ENCODE peak calls at places on chromosomes 5 and 9, in seven cellular contexts. One of them, this sample, is unnamed.

GRCh38 chr9:83932001-83932400 is 10.8 kb upstream of the KIF27 start:
- DNase-seq in endodermal cell: no peak
- DNase-seq in sigmoid colon: no peak
- DNase-seq in heart left ventricle: no peak
- DNase-seq in brain microvascular endothelial cell: no peak
- DNase-seq in tibial nerve: no peak
- DNase-seq in right atrium auricular region: no peak
- DNase-seq in this sample: no peak

GRCh38 chr9:75788006-75788634 is 102.4 kb upstream of the PCSK5 start:
- DNase-seq in heart left ventricle: no peak
- DNase-seq in endodermal cell: no peak
- DNase-seq in tibial nerve: no peak
- DNase-seq in sigmoid colon: no peak
- DNase-seq in right atrium auricular region: no peak
- DNase-seq in brain microvascular endothelial cell: peak
- DNase-seq in this sample: no peak

GRCh38 chr5:103918668-103919367 is 356.2 kb upstream of the NUDT12 start:
- DNase-seq in sigmoid colon: no peak
- DNase-seq in brain microvascular endothelial cell: peak
- DNase-seq in endodermal cell: peak
- DNase-seq in heart left ventricle: no peak
- DNase-seq in right atrium auricular region: no peak
- DNase-seq in tibial nerve: no peak
- DNase-seq in this sample: no peak

GRCh38 chr5:93246093-93246855 is 334.7 kb downstream of the NR2F1-AS1 start:
- DNase-seq in sigmoid colon: peak
- DNase-seq in right atrium auricular region: no peak
- DNase-seq in tibial nerve: no peak
- DNase-seq in endodermal cell: peak
- DNase-seq in heart left ventricle: no peak
- DNase-seq in brain microvascular endothelial cell: no peak
- DNase-seq in this sample: no peak

GRCh38 chr5:33631786-33632185 is 191.0 kb downstream of the TARS1 start:
- DNase-seq in endodermal cell: no peak
- DNase-seq in right atrium auricular region: no peak
- DNase-seq in heart left ventricle: no peak
- DNase-seq in tibial nerve: no peak
- DNase-seq in brain microvascular endothelial cell: peak
- DNase-seq in sigmoid colon: no peak
- DNase-seq in this sample: peak

GRCh38 chr5:52139888-52140580 is 647.7 kb upstream of the ITGA1 start:
- DNase-seq in sigmoid colon: no peak
- DNase-seq in endodermal cell: no peak
- DNase-seq in right atrium auricular region: no peak
- DNase-seq in heart left ventricle: no peak
- DNase-seq in brain microvascular endothelial cell: no peak
- DNase-seq in tibial nerve: no peak
- DNase-seq in this sample: no peak

GRCh38 chr9:136488247-136489214 is 5.7 kb upstream of the SEC16A start:
- DNase-seq in right atrium auricular region: peak
- DNase-seq in endodermal cell: peak
- DNase-seq in tibial nerve: no peak
- DNase-seq in sigmoid colon: peak
- DNase-seq in brain microvascular endothelial cell: peak
- DNase-seq in heart left ventricle: peak
- DNase-seq in this sample: no peak

GRCh38 chr5:158354958-158355357 is 496.0 kb upstream of the CLINT1 start:
- DNase-seq in tibial nerve: no peak
- DNase-seq in heart left ventricle: no peak
- DNase-seq in right atrium auricular region: no peak
- DNase-seq in endodermal cell: no peak
- DNase-seq in sigmoid colon: no peak
- DNase-seq in brain microvascular endothelial cell: no peak
- DNase-seq in this sample: no peak

GRCh38 chr5:153623906-153624765 is 133.7 kb downstream of the GRIA1 start:
- DNase-seq in heart left ventricle: no peak
- DNase-seq in tibial nerve: no peak
- DNase-seq in brain microvascular endothelial cell: peak
- DNase-seq in sigmoid colon: no peak
- DNase-seq in right atrium auricular region: no peak
- DNase-seq in endodermal cell: no peak
- DNase-seq in this sample: peak

GRCh38 chr5:1815881-1816292 is 14.7 kb downstream of the NDUFS6 start:
- DNase-seq in heart left ventricle: no peak
- DNase-seq in brain microvascular endothelial cell: no peak
- DNase-seq in tibial nerve: no peak
- DNase-seq in right atrium auricular region: no peak
- DNase-seq in endodermal cell: no peak
- DNase-seq in sigmoid colon: no peak
- DNase-seq in this sample: no peak

GRCh38 chr5:174305241-174305681 is 259.8 kb downstream of the NSG2 start:
- DNase-seq in right atrium auricular region: peak
- DNase-seq in tibial nerve: no peak
- DNase-seq in brain microvascular endothelial cell: no peak
- DNase-seq in endodermal cell: no peak
- DNase-seq in sigmoid colon: no peak
- DNase-seq in heart left ventricle: no peak
- DNase-seq in this sample: no peak

GRCh38 chr9:16321461-16322119 is 548.9 kb downstream of the BNC2 start:
- DNase-seq in sigmoid colon: peak
- DNase-seq in heart left ventricle: no peak
- DNase-seq in endodermal cell: no peak
- DNase-seq in tibial nerve: no peak
- DNase-seq in brain microvascular endothelial cell: no peak
- DNase-seq in right atrium auricular region: no peak
- DNase-seq in this sample: peak

GRCh38 chr5:158676642-158677489 is 422.9 kb downstream of the EBF1 start:
- DNase-seq in brain microvascular endothelial cell: no peak
- DNase-seq in sigmoid colon: no peak
- DNase-seq in tibial nerve: no peak
- DNase-seq in heart left ventricle: no peak
- DNase-seq in right atrium auricular region: no peak
- DNase-seq in endodermal cell: peak
- DNase-seq in this sample: no peak

GRCh38 chr5:98755406-98755805 is 18.1 kb upstream of the RGMB start:
- DNase-seq in tibial nerve: no peak
- DNase-seq in right atrium auricular region: no peak
- DNase-seq in brain microvascular endothelial cell: peak
- DNase-seq in sigmoid colon: no peak
- DNase-seq in endodermal cell: no peak
- DNase-seq in heart left ventricle: no peak
- DNase-seq in this sample: no peak

GRCh38 chr5:16889203-16889971 is 46.7 kb downstream of the MYO10 start:
- DNase-seq in endodermal cell: no peak
- DNase-seq in heart left ventricle: no peak
- DNase-seq in tibial nerve: no peak
- DNase-seq in brain microvascular endothelial cell: peak
- DNase-seq in right atrium auricular region: no peak
- DNase-seq in sigmoid colon: no peak
- DNase-seq in this sample: no peak

GRCh38 chr5:52987711-52988329 is 1.3 kb upstream of the ITGA2 start:
- DNase-seq in right atrium auricular region: no peak
- DNase-seq in endodermal cell: no peak
- DNase-seq in tibial nerve: no peak
- DNase-seq in heart left ventricle: no peak
- DNase-seq in sigmoid colon: no peak
- DNase-seq in brain microvascular endothelial cell: peak
- DNase-seq in this sample: peak

GRCh38 chr5:148820778-148821395 is 5.5 kb upstream of the ADRB2 start:
- DNase-seq in endodermal cell: peak
- DNase-seq in tibial nerve: no peak
- DNase-seq in right atrium auricular region: no peak
- DNase-seq in brain microvascular endothelial cell: no peak
- DNase-seq in sigmoid colon: no peak
- DNase-seq in heart left ventricle: no peak
- DNase-seq in this sample: no peak

GRCh38 chr5:43275391-43275790 is 37.8 kb downstream of the HMGCS1 start:
- DNase-seq in sigmoid colon: no peak
- DNase-seq in right atrium auricular region: no peak
- DNase-seq in brain microvascular endothelial cell: no peak
- DNase-seq in tibial nerve: no peak
- DNase-seq in endodermal cell: no peak
- DNase-seq in heart left ventricle: peak
- DNase-seq in this sample: no peak

GRCh38 chr9:98974994-98975712 is 31.4 kb downstream of the COL15A1 start:
- DNase-seq in heart left ventricle: peak
- DNase-seq in tibial nerve: peak
- DNase-seq in endodermal cell: peak
- DNase-seq in sigmoid colon: peak
- DNase-seq in right atrium auricular region: peak
- DNase-seq in brain microvascular endothelial cell: peak
- DNase-seq in this sample: no peak

GRCh38 chr9:71604197-71605063 is 163.9 kb downstream of the CEMIP2 start:
- DNase-seq in tibial nerve: peak
- DNase-seq in brain microvascular endothelial cell: peak
- DNase-seq in sigmoid colon: peak
- DNase-seq in endodermal cell: peak
- DNase-seq in right atrium auricular region: peak
- DNase-seq in heart left ventricle: peak
- DNase-seq in this sample: no peak

GRCh38 chr9:33210006-33210715 is 29.8 kb upstream of the SPINK4 start:
- DNase-seq in tibial nerve: no peak
- DNase-seq in right atrium auricular region: no peak
- DNase-seq in sigmoid colon: peak
- DNase-seq in endodermal cell: no peak
- DNase-seq in brain microvascular endothelial cell: no peak
- DNase-seq in heart left ventricle: no peak
- DNase-seq in this sample: no peak

GRCh38 chr5:148342371-148343048 is 7.2 kb downstream of the SPINK9 start:
- DNase-seq in right atrium auricular region: no peak
- DNase-seq in brain microvascular endothelial cell: no peak
- DNase-seq in heart left ventricle: no peak
- DNase-seq in tibial nerve: no peak
- DNase-seq in endodermal cell: no peak
- DNase-seq in sigmoid colon: no peak
- DNase-seq in this sample: no peak

GRCh38 chr9:1996156-1996555 is 19.0 kb upstream of the SMARCA2 start:
- DNase-seq in heart left ventricle: no peak
- DNase-seq in sigmoid colon: no peak
- DNase-seq in brain microvascular endothelial cell: no peak
- DNase-seq in tibial nerve: no peak
- DNase-seq in right atrium auricular region: no peak
- DNase-seq in endodermal cell: no peak
- DNase-seq in this sample: no peak

GRCh38 chr5:88683506-88684135 is 199.4 kb downstream of the MEF2C start:
- DNase-seq in brain microvascular endothelial cell: no peak
- DNase-seq in sigmoid colon: no peak
- DNase-seq in tibial nerve: no peak
- DNase-seq in right atrium auricular region: no peak
- DNase-seq in heart left ventricle: no peak
- DNase-seq in endodermal cell: peak
- DNase-seq in this sample: no peak

GRCh38 chr5:16690243-16690839 is 73.5 kb upstream of the RETREG1 start:
- DNase-seq in endodermal cell: peak
- DNase-seq in tibial nerve: no peak
- DNase-seq in sigmoid colon: no peak
- DNase-seq in brain microvascular endothelial cell: peak
- DNase-seq in heart left ventricle: no peak
- DNase-seq in right atrium auricular region: no peak
- DNase-seq in this sample: no peak

GRCh38 chr5:143557061-143557818 is 153.8 kb upstream of the NR3C1 start:
- DNase-seq in heart left ventricle: no peak
- DNase-seq in sigmoid colon: no peak
- DNase-seq in tibial nerve: no peak
- DNase-seq in brain microvascular endothelial cell: peak
- DNase-seq in right atrium auricular region: no peak
- DNase-seq in endodermal cell: no peak
- DNase-seq in this sample: no peak

GRCh38 chr9:137774775-137775386 is 102.7 kb upstream of the CACNA1B start:
- DNase-seq in endodermal cell: no peak
- DNase-seq in heart left ventricle: no peak
- DNase-seq in sigmoid colon: peak
- DNase-seq in right atrium auricular region: no peak
- DNase-seq in brain microvascular endothelial cell: no peak
- DNase-seq in tibial nerve: no peak
- DNase-seq in this sample: no peak

GRCh38 chr9:4620046-4620765 is 41.9 kb upstream of the PLPP6 start:
- DNase-seq in right atrium auricular region: no peak
- DNase-seq in endodermal cell: peak
- DNase-seq in sigmoid colon: no peak
- DNase-seq in tibial nerve: no peak
- DNase-seq in brain microvascular endothelial cell: no peak
- DNase-seq in heart left ventricle: no peak
- DNase-seq in this sample: no peak

GRCh38 chr9:97617939-97618416 is 15.2 kb downstream of the TSTD2 start:
- DNase-seq in endodermal cell: no peak
- DNase-seq in heart left ventricle: no peak
- DNase-seq in tibial nerve: no peak
- DNase-seq in sigmoid colon: no peak
- DNase-seq in right atrium auricular region: no peak
- DNase-seq in brain microvascular endothelial cell: no peak
- DNase-seq in this sample: no peak

GRCh38 chr9:97615439-97616072 is 17.6 kb downstream of the TSTD2 start:
- DNase-seq in sigmoid colon: peak
- DNase-seq in brain microvascular endothelial cell: peak
- DNase-seq in tibial nerve: peak
- DNase-seq in endodermal cell: peak
- DNase-seq in heart left ventricle: no peak
- DNase-seq in right atrium auricular region: peak
- DNase-seq in this sample: no peak
- H3K27ac ChIP-seq in sigmoid colon: no peak
- H3K27ac ChIP-seq in brain microvascular endothelial cell: no peak
- H3K27ac ChIP-seq in tibial nerve: no peak
- H3K27ac ChIP-seq in endodermal cell: no peak
- H3K27ac ChIP-seq in heart left ventricle: no peak
- H3K27ac ChIP-seq in right atrium auricular region: no peak
- H3K27ac ChIP-seq in this sample: no peak

GRCh38 chr9:133255371-133255940 is 19.5 kb downstream of the ABO start:
- DNase-seq in brain microvascular endothelial cell: no peak
- DNase-seq in endodermal cell: no peak
- DNase-seq in tibial nerve: no peak
- DNase-seq in heart left ventricle: no peak
- DNase-seq in right atrium auricular region: no peak
- DNase-seq in sigmoid colon: no peak
- DNase-seq in this sample: no peak
- H3K27ac ChIP-seq in brain microvascular endothelial cell: no peak
- H3K27ac ChIP-seq in endodermal cell: no peak
- H3K27ac ChIP-seq in tibial nerve: no peak
- H3K27ac ChIP-seq in heart left ventricle: no peak
- H3K27ac ChIP-seq in right atrium auricular region: no peak
- H3K27ac ChIP-seq in sigmoid colon: no peak
- H3K27ac ChIP-seq in this sample: no peak

GRCh38 chr9:90815183-90815943 is 13.7 kb downstream of the SYK start:
- DNase-seq in brain microvascular endothelial cell: no peak
- DNase-seq in heart left ventricle: no peak
- DNase-seq in endodermal cell: no peak
- DNase-seq in right atrium auricular region: peak
- DNase-seq in sigmoid colon: peak
- DNase-seq in tibial nerve: no peak
- DNase-seq in this sample: no peak
- H3K27ac ChIP-seq in brain microvascular endothelial cell: no peak
- H3K27ac ChIP-seq in heart left ventricle: no peak
- H3K27ac ChIP-seq in endodermal cell: no peak
- H3K27ac ChIP-seq in right atrium auricular region: no peak
- H3K27ac ChIP-seq in sigmoid colon: peak
- H3K27ac ChIP-seq in tibial nerve: no peak
- H3K27ac ChIP-seq in this sample: no peak

DNA sequence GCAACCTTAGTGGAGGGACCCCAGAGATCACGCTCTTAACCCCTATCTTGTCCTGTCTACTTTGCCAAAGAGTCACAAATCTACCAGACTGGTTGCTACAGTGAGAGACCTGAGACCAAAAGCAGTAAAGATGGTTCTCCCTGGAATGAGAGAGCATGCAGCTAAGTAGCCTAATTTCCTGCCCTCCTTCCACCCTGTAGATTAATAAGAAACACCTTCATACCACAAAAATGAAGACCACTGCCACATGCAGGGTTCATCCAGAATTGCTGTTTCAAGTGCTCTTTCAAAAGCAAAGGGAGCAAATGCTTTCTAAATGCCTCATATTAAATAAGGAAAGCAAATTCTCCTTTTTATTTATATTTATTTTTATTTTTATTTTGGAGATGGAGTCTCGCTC is 119.1 kb downstream of the UGCG start:
- DNase-seq in sigmoid colon: no peak
- DNase-seq in heart left ventricle: no peak
- DNase-seq in brain microvascular endothelial cell: no peak
- DNase-seq in right atrium auricular region: no peak
- DNase-seq in tibial nerve: no peak
- DNase-seq in endodermal cell: peak
- DNase-seq in this sample: no peak
- H3K27ac ChIP-seq in sigmoid colon: no peak
- H3K27ac ChIP-seq in heart left ventricle: no peak
- H3K27ac ChIP-seq in brain microvascular endothelial cell: no peak
- H3K27ac ChIP-seq in right atrium auricular region: no peak
- H3K27ac ChIP-seq in tibial nerve: no peak
- H3K27ac ChIP-seq in endodermal cell: no peak
- H3K27ac ChIP-seq in this sample: no peak

This sample was measured in epithelial cell of prostate.